ENCODE peak calls at places on chromosomes 13 and 19, in four cellular contexts. D is CD4-positive, alpha-beta T cell; L is HFFc6; P is activated T-helper 1 cell treated with anti-CD3 and anti-CD28 coated beads, Interleukin-2, amount 50 U/mL, for 16 hours. O is an unnamed sample.

GRCh38 chr19:31656507-31656906 is 307.3 kb upstream of the TSHZ3 start:
- DNase-seq in D (no peak), L (no peak), P (no peak), O (no peak)

GRCh38 chr13:60095300-60095699 is 68.4 kb downstream of the DIAPH3 start:
- DNase-seq in D (no peak), L (no peak), P (no peak), O (no peak)

GRCh38 chr19:681029-681626 is 4.9 kb downstream of the FSTL3 start:
- DNase-seq in D (peak), L (no peak), P (no peak), O (no peak)

GRCh38 chr19:290539-291521 is at the start of gene PLPP2:
- DNase-seq in D (no peak), L (no peak), P (no peak), O (no peak)

GRCh38 chr13:53012707-53013106 is 15.9 kb upstream of the OLFM4 start:
- DNase-seq in D (no peak), L (no peak), P (no peak), O (no peak)

GRCh38 chr13:30581582-30581981 is 36.1 kb upstream of the USPL1 start:
- DNase-seq in D (no peak), L (no peak), P (no peak), O (no peak)

GRCh38 chr19:44710483-44710882 is 11.5 kb downstream of the CEACAM16 start:
- DNase-seq in D (no peak), L (no peak), P (no peak), O (no peak)

GRCh38 chr13:47457631-47458030 is 543.4 kb downstream of the SUCLA2 start:
- DNase-seq in D (no peak), L (peak), P (no peak), O (no peak)

GRCh38 chr19:41887711-41888382 is 4.9 kb downstream of the ARHGEF1 start:
- DNase-seq in D (peak), L (peak), P (peak), O (no peak)

GRCh38 chr19:53037101-53038097 is 7.1 kb upstream of the ERVV-2 start:
- DNase-seq in D (peak), L (no peak), P (no peak), O (no peak)

GRCh38 chr19:7763696-7764095 is 653 bp downstream of the CLEC4M start:
- DNase-seq in D (no peak), L (no peak), P (no peak), O (no peak)

GRCh38 chr19:29631450-29631849 is 25.4 kb downstream of the POP4 start:
- DNase-seq in D (no peak), L (no peak), P (no peak), O (no peak)

GRCh38 chr13:29436721-29437250 is 158.7 kb downstream of the SLC7A1 start:
- DNase-seq in D (no peak), L (no peak), P (no peak), O (no peak)

GRCh38 chr19:32318884-32319520 is 26.4 kb upstream of the ZNF507 start:
- DNase-seq in D (no peak), L (no peak), P (no peak), O (no peak)

GRCh38 chr19:18194554-18195238 is 1.7 kb downstream of the MPV17L2 start:
- DNase-seq in D (no peak), L (no peak), P (no peak), O (peak)

GRCh38 chr19:51799998-51800848 is 5.3 kb downstream of the FPR3 start:
- DNase-seq in D (no peak), L (no peak), P (no peak), O (no peak)

GRCh38 chr13:28753208-28753892 is 34.6 kb upstream of the SLC46A3 start:
- DNase-seq in D (no peak), L (peak), P (no peak), O (no peak)

GRCh38 chr13:53142301-53142700 is 113.7 kb downstream of the OLFM4 start:
- DNase-seq in D (no peak), L (no peak), P (no peak), O (no peak)

GRCh38 chr13:85367887-85368286 is 431.3 kb downstream of the SLITRK6 start:
- DNase-seq in D (no peak), L (no peak), P (no peak), O (no peak)

GRCh38 chr19:14248578-14249011 is 42.6 kb upstream of the ADGRL1 start:
- DNase-seq in D (peak), L (no peak), P (peak), O (no peak)

GRCh38 chr19:8363803-8364771 is at the start of gene ANGPTL4:
- DNase-seq in D (peak), L (peak), P (peak), O (no peak)

GRCh38 chr13:110233682-110234280 is 73.2 kb downstream of the COL4A1 start:
- DNase-seq in D (no peak), L (no peak), P (no peak), O (no peak)

GRCh38 chr13:21463424-21463823 is 4.3 kb upstream of the ZDHHC20 start:
- DNase-seq in D (no peak), L (no peak), P (no peak), O (no peak)

GRCh38 chr13:30138511-30138910 is 168.8 kb downstream of the KATNAL1 start:
- DNase-seq in D (no peak), L (no peak), P (no peak), O (no peak)

GRCh38 chr19:30049844-30050667 is 108.0 kb downstream of the URI1 start:
- DNase-seq in D (no peak), L (no peak), P (no peak), O (no peak)

GRCh38 chr19:51690359-51691121 is 2.6 kb upstream of the SPACA6 start:
- DNase-seq in D (peak), L (peak), P (peak), O (peak)

GRCh38 chr13:40271931-40272775 is 394.3 kb downstream of the FOXO1 start:
- DNase-seq in D (peak), L (peak), P (no peak), O (no peak)

GRCh38 chr13:111409413-111409812 is 89.0 kb downstream of the TEX29 start:
- DNase-seq in D (no peak), L (no peak), P (no peak), O (no peak)

GRCh38 chr19:43639507-43640423 is at the start of gene CADM4:
- DNase-seq in D (peak), L (no peak), P (peak), O (peak)

GRCh38 chr19:41214161-41214560 is 4.9 kb upstream of the AXL start:
- DNase-seq in D (no peak), L (no peak), P (no peak), O (no peak)

GRCh38 chr13:51849145-51850101 is 4.4 kb upstream of the TMEM272 start:
- DNase-seq in D (no peak), L (no peak), P (no peak), O (no peak)

GRCh38 chr13:58087566-58087965 is 456.0 kb downstream of the PCDH17 start:
- DNase-seq in D (no peak), L (no peak), P (no peak), O (no peak)

GRCh38 chr13:109426690-109426990 is 359.7 kb downstream of the IRS2 start:
- DNase-seq in D (no peak), L (no peak), P (no peak), O (no peak)

GRCh38 chr13:30373727-30374126 is 48.6 kb upstream of the UBE2L5 start:
- DNase-seq in D (no peak), L (no peak), P (no peak), O (no peak)

GRCh38 chr13:91228083-91228482 is 119.4 kb upstream of the MIR17HG start:
- DNase-seq in D (no peak), L (no peak), P (no peak), O (no peak)

GRCh38 chr13:75399168-75399878 is 82.6 kb downstream of the TBC1D4 start:
- DNase-seq in D (no peak), L (peak), P (no peak), O (no peak)

GRCh38 chr13:101917833-101918755 is 465.6 kb downstream of the ITGBL1 start:
- DNase-seq in D (no peak), L (no peak), P (no peak), O (no peak)

GRCh38 chr13:25847145-25847544 is 204.7 kb downstream of the SHISA2 start:
- DNase-seq in D (no peak), L (no peak), P (no peak), O (no peak)

GRCh38 chr19:19275166-19275565 is 2.1 kb upstream of the TM6SF2 start:
- DNase-seq in D (no peak), L (no peak), P (no peak), O (no peak)

GRCh38 chr13:91326156-91326555 is 21.3 kb upstream of the MIR17HG start:
- DNase-seq in D (no peak), L (no peak), P (no peak), O (no peak)

O was measured in memory B cell.